ENCODE peak calls at places on chromosomes 6 and 20, in eight cellular contexts. S, L, W, E, V, X, C and P are unnamed samples.

GRCh38 chr6:131135244-131136020 is at the start of gene AKAP7:
- DNase-seq in C (peak), L (peak), V (peak), S (peak), W (peak), E (peak), X (peak), P (peak)

GRCh38 chr6:166987930-166988329 is 11.3 kb upstream of the CEP43 start:
- DNase-seq in L (no peak), E (no peak), C (no peak), X (no peak), S (no peak), V (no peak), W (no peak), P (no peak)

GRCh38 chr6:57021086-57021720 is 25.3 kb upstream of the KIAA1586 start:
- DNase-seq in L (no peak), C (no peak), W (no peak), X (peak), E (peak), S (no peak), V (no peak), P (peak)

GRCh38 chr6:122799140-122799539 is 10.1 kb downstream of the SMPDL3A start:
- DNase-seq in L (no peak), C (no peak), S (no peak), W (no peak), X (no peak), V (no peak), E (no peak), P (no peak)

GRCh38 chr6:113825776-113826175 is 31.4 kb upstream of the MARCKS start:
- DNase-seq in E (peak), V (peak), C (peak), L (peak), W (peak), S (no peak), X (no peak), P (peak)

GRCh38 chr20:56626367-56627121 is 2.6 kb upstream of the TFAP2C start:
- DNase-seq in S (no peak), X (peak), W (no peak), C (no peak), V (no peak), E (peak), L (no peak), P (no peak)

GRCh38 chr6:33633462-33634158 is 12.5 kb downstream of the ITPR3 start:
- DNase-seq in W (no peak), E (peak), S (peak), L (peak), X (no peak), V (peak), C (no peak), P (peak)

GRCh38 chr6:40946738-40947301 is 92.2 kb downstream of the UNC5CL start:
- DNase-seq in W (no peak), S (no peak), L (no peak), X (no peak), E (no peak), C (no peak), V (no peak), P (no peak)

GRCh38 chr6:158863646-158864045 is 44.5 kb upstream of the EZR start:
- DNase-seq in S (no peak), V (no peak), E (peak), C (no peak), W (no peak), X (no peak), L (no peak), P (no peak)